ENCODE peak calls at places on chromosomes 4 and X, in four cellular contexts. E is Right ventricle myocardium superior, P is A549, C is glutamatergic neuron. G is an unnamed sample.

GRCh38 chr4:156838761-156839160 is 132.8 kb downstream of the PDGFC start:
- DNase-seq in E (no peak), C (no peak), P (no peak), G (no peak)

GRCh38 chrX:49884290-49884862 is 5.1 kb downstream of the USP27X start:
- DNase-seq in C (peak), E (peak), P (peak), G (no peak)

GRCh38 chrX:24378706-24379105 is 18.3 kb downstream of the SUPT20HL1 start:
- DNase-seq in P (no peak), C (no peak), E (no peak), G (no peak)

GRCh38 chr4:74583066-74583700 is 138.2 kb downstream of the AREG start:
- DNase-seq in C (no peak), P (no peak), E (no peak), G (no peak)

GRCh38 chrX:110944793-110945466 is 149.3 kb upstream of the CHRDL1 start:
- DNase-seq in C (peak), P (no peak), E (no peak), G (no peak)

GRCh38 chr4:148487181-148487580 is 45.0 kb upstream of the NR3C2 start:
- DNase-seq in C (no peak), P (no peak), E (no peak), G (no peak)

GRCh38 chrX:79367907-79368306 is 773 bp upstream of the ITM2A start:
- DNase-seq in P (no peak), E (no peak), C (no peak), G (no peak)

GRCh38 chr4:76624271-76624681 is 189.2 kb downstream of the SHROOM3 start:
- DNase-seq in C (no peak), E (no peak), P (no peak), G (no peak)

GRCh38 chrX:53262918-53263394 is 18.4 kb downstream of the IQSEC2 start:
- DNase-seq in E (no peak), C (no peak), P (peak), G (no peak)

GRCh38 chrX:19886888-19887531 is 390 bp downstream of the SH3KBP1 start:
- DNase-seq in P (peak), C (peak), E (peak), G (no peak)

GRCh38 chr4:56183344-56183959 is 203.8 kb downstream of the AASDH start:
- DNase-seq in E (no peak), P (no peak), C (no peak), G (no peak)

GRCh38 chr4:74444891-74445642 is at the start of gene AREG:
- DNase-seq in C (peak), E (peak), P (peak), G (no peak)

GRCh38 chrX:153851981-153852380 is 21.6 kb upstream of the PDZD4 start:
- DNase-seq in C (no peak), P (no peak), E (no peak), G (no peak)

GRCh38 chrX:27838176-27838575 is 30.4 kb downstream of the MAGEB10 start:
- DNase-seq in C (no peak), E (no peak), P (no peak), G (no peak)

GRCh38 chr4:6500481-6501135 is 28.2 kb upstream of the PPP2R2C start:
- DNase-seq in P (no peak), E (no peak), C (no peak), G (no peak)

GRCh38 chr4:41853973-41854372 is 81.3 kb upstream of the TMEM33 start:
- DNase-seq in E (no peak), C (no peak), P (no peak), G (no peak)

GRCh38 chrX:23890933-23891332 is 16.8 kb downstream of the APOO start:
- DNase-seq in P (no peak), E (no peak), C (no peak), G (no peak)

GRCh38 chrX:10677490-10677889 is 57.1 kb upstream of the MID1 start:
- DNase-seq in C (peak), E (peak), P (no peak), G (no peak)

GRCh38 chr4:17544831-17545234 is 29.9 kb downstream of the CLRN2 start:
- DNase-seq in C (no peak), E (no peak), P (no peak), G (no peak)

GRCh38 chr4:126364290-126364978 is 1049.7 kb downstream of the FAT4 start:
- DNase-seq in E (no peak), C (no peak), P (no peak), G (no peak)

GRCh38 chr4:105113800-105114199 is 32.9 kb upstream of the TET2 start:
- DNase-seq in C (no peak), P (no peak), E (no peak), G (no peak)

GRCh38 chr4:38803833-38804653 is 548 bp downstream of the TLR1 start:
- DNase-seq in E (no peak), C (no peak), P (no peak), G (no peak)

GRCh38 chrX:86348669-86349068 is 200.4 kb downstream of the DACH2 start:
- DNase-seq in E (no peak), P (no peak), C (peak), G (no peak)

GRCh38 chr4:149801416-149801815 is 14.2 kb downstream of the IQCM start:
- DNase-seq in E (no peak), P (no peak), C (no peak), G (no peak)

GRCh38 chr4:101919373-101919977 is 128.9 kb downstream of the BANK1 start:
- DNase-seq in E (no peak), C (no peak), P (no peak), G (no peak)

GRCh38 chr4:102493794-102494193 is 7.4 kb upstream of the NFKB1 start:
- DNase-seq in E (no peak), P (no peak), C (no peak), G (no peak)

GRCh38 chr4:180913750-180914149 is 1329.5 kb upstream of the TENM3 start:
- DNase-seq in C (no peak), E (no peak), P (no peak), G (no peak)

GRCh38 chr4:6938237-6938636 is 28.6 kb downstream of the TBC1D14 start:
- DNase-seq in E (peak), C (no peak), P (no peak), G (peak)

GRCh38 chr4:101597204-101597603 is 193.3 kb upstream of the BANK1 start:
- DNase-seq in C (no peak), E (no peak), P (no peak), G (peak)

GRCh38 chr4:153651041-153651960 is 32.8 kb upstream of the TLR2 start:
- DNase-seq in P (no peak), C (no peak), E (peak), G (no peak)

GRCh38 chr4:117821834-117822233 is 212.5 kb upstream of the NDST3 start:
- DNase-seq in P (no peak), C (no peak), E (no peak), G (no peak)